ENCODE peak calls at places on chromosomes 2 and 18, in nine cellular contexts. P is CD8-positive, alpha-beta memory T cell; E is dorsolateral prefrontal cortex; U is head of caudate nucleus; L is transverse colon; C is astrocyte of the spinal cord; A is A549; X is body of pancreas; M is HT-29. V is an unnamed sample.

GRCh38 chr2:232328038-232328435 is 50.5 kb upstream of the ALPP start:
- DNase-seq in P (no peak), E (no peak), U (no peak), L (no peak), C (no peak), A (no peak), X (no peak), M (no peak), V (no peak)

GRCh38 chr2:231985823-231986261 is 24.3 kb downstream of the DIS3L2 start:
- DNase-seq in P (no peak), E (no peak), U (no peak), L (no peak), C (no peak), A (no peak), X (no peak), M (peak), V (no peak)

GRCh38 chr2:43539991-43540860 is 55.6 kb downstream of the THADA start:
- DNase-seq in P (no peak), E (no peak), U (no peak), L (peak), C (peak), A (peak), X (peak), M (no peak), V (no peak)

GRCh38 chr2:219526320-219527075 is 12.2 kb downstream of the ASIC4 start:
- DNase-seq in P (no peak), E (no peak), U (no peak), L (no peak), C (no peak), A (no peak), X (no peak), M (no peak), V (no peak)

GRCh38 chr2:238160206-238161129 is 1.7 kb downstream of the ERFE start:
- DNase-seq in P (no peak), E (no peak), U (no peak), L (no peak), C (no peak), A (no peak), X (no peak), M (no peak), V (no peak)

GRCh38 chr2:212005077-212005671 is 533.4 kb downstream of the ERBB4 start:
- DNase-seq in P (no peak), E (peak), U (peak), L (no peak), C (peak), A (peak), X (no peak), M (peak), V (no peak)

GRCh38 chr2:160735696-160736095 is 242.1 kb upstream of the RBMS1 start:
- DNase-seq in P (no peak), E (no peak), U (no peak), L (no peak), C (no peak), A (no peak), X (no peak), M (no peak), V (no peak)

GRCh38 chr2:15594291-15595256 is 2.9 kb downstream of the DDX1 start:
- DNase-seq in P (no peak), E (no peak), U (no peak), L (no peak), C (no peak), A (no peak), X (no peak), M (no peak), V (no peak)

GRCh38 chr18:28725876-28726275 is 548.9 kb upstream of the CDH2 start:
- DNase-seq in P (no peak), E (no peak), U (no peak), L (no peak), C (peak), A (no peak), X (no peak), M (no peak), V (no peak)

GRCh38 chr18:34225218-34225553 is 473 bp upstream of the NOL4 start:
- DNase-seq in P (no peak), E (no peak), U (no peak), L (no peak), C (no peak), A (no peak), X (no peak), M (no peak), V (no peak)

GRCh38 chr2:227370791-227371312 is 8.3 kb downstream of the TM4SF20 start:
- DNase-seq in P (no peak), E (no peak), U (no peak), L (no peak), C (peak), A (no peak), X (no peak), M (no peak), V (no peak)

GRCh38 chr2:85756822-85757435 is 3.1 kb downstream of the ATOH8 start:
- DNase-seq in P (no peak), E (no peak), U (no peak), L (peak), C (no peak), A (no peak), X (no peak), M (no peak), V (no peak)

GRCh38 chr2:219836647-219837177 is 209.3 kb downstream of the SLC4A3 start:
- DNase-seq in P (no peak), E (no peak), U (no peak), L (no peak), C (peak), A (peak), X (no peak), M (peak), V (no peak)

GRCh38 chr18:78595924-78596573 is 383.6 kb upstream of the SALL3 start:
- DNase-seq in P (no peak), E (no peak), U (no peak), L (no peak), C (no peak), A (no peak), X (no peak), M (no peak), V (no peak)

GRCh38 chr18:79945118-79946042 is 6.1 kb downstream of the SLC66A2 start:
- DNase-seq in P (no peak), E (no peak), U (no peak), L (peak), C (no peak), A (no peak), X (peak), M (no peak), V (no peak)

GRCh38 chr2:168034586-168034985 is 212.8 kb downstream of the STK39 start:
- DNase-seq in P (no peak), E (no peak), U (no peak), L (no peak), C (no peak), A (no peak), X (no peak), M (no peak), V (no peak)

GRCh38 chr2:177705511-177705910 is 312.9 kb downstream of the AGPS start:
- DNase-seq in P (no peak), E (no peak), U (no peak), L (no peak), C (no peak), A (no peak), X (no peak), M (no peak), V (no peak)

GRCh38 chr2:102060047-102060446 is 68.3 kb downstream of the IL1R2 start:
- DNase-seq in P (no peak), E (no peak), U (peak), L (no peak), C (no peak), A (no peak), X (no peak), M (no peak), V (no peak)

GRCh38 chr2:235301202-235302076 is 192.4 kb upstream of the AGAP1 start:
- DNase-seq in P (no peak), E (no peak), U (no peak), L (no peak), C (no peak), A (no peak), X (no peak), M (no peak), V (no peak)